ENCODE peak calls at places on chromosomes 16 and 17, in five cellular contexts. Y is suprapubic skin, H is uterus, P is heart left ventricle, S is A549. Z is an unnamed sample.

GRCh38 chr17:67801626-67802175 is 23.6 kb upstream of the BPTF start:
- DNase-seq in P (no peak), H (no peak), Y (no peak), S (no peak), Z (no peak)

GRCh38 chr17:43069368-43069898 is 44.4 kb downstream of the RND2 start:
- DNase-seq in S (no peak), P (no peak), H (no peak), Y (no peak), Z (no peak)

GRCh38 chr17:12958786-12959185 is 59.0 kb downstream of the ELAC2 start:
- DNase-seq in H (no peak), Y (no peak), P (no peak), S (no peak), Z (no peak)

GRCh38 chr17:51200295-51200694 is 34.1 kb downstream of the NME2 start:
- DNase-seq in P (no peak), Y (no peak), H (no peak), S (no peak), Z (no peak)

GRCh38 chr17:42404326-42405055 is 16.2 kb upstream of the STAT3 start:
- DNase-seq in P (no peak), H (no peak), Y (no peak), S (no peak), Z (no peak)

GRCh38 chr17:81831957-81832607 is 1.0 kb downstream of the MCRIP1 start:
- DNase-seq in S (no peak), P (no peak), Y (no peak), H (no peak), Z (no peak)

GRCh38 chr16:24988593-24989338 is 26.4 kb downstream of the ARHGAP17 start:
- DNase-seq in P (peak), S (peak), Y (no peak), H (peak), Z (peak)

GRCh38 chr16:4660454-4661007 is 32.8 kb upstream of the NUDT16L1 start:
- DNase-seq in P (peak), Y (no peak), H (peak), S (no peak), Z (no peak)

GRCh38 chr17:61410555-61411089 is 11.0 kb downstream of the TBX2 start:
- DNase-seq in S (no peak), P (peak), H (peak), Y (peak), Z (peak)

GRCh38 chr17:17228521-17229279 is 8.3 kb downstream of the FLCN start:
- DNase-seq in S (no peak), Y (no peak), H (no peak), P (no peak), Z (no peak)

GRCh38 chr17:66571745-66572144 is 263.2 kb upstream of the CACNG5 start:
- DNase-seq in S (no peak), Y (peak), P (no peak), H (no peak), Z (no peak)

GRCh38 chr17:27572665-27573064 is 58.3 kb upstream of the LGALS9 start:
- DNase-seq in H (no peak), S (no peak), P (no peak), Y (no peak), Z (no peak)

GRCh38 chr17:60577147-60577925 is 22.7 kb upstream of the PPM1D start:
- DNase-seq in H (peak), P (peak), S (no peak), Y (no peak), Z (peak)

GRCh38 chr16:46690281-46691178 is 1.1 kb downstream of the ORC6 start:
- DNase-seq in S (no peak), Y (no peak), P (no peak), H (no peak), Z (no peak)

GRCh38 chr16:83940630-83941378 is 12.2 kb upstream of the OSGIN1 start:
- DNase-seq in P (no peak), H (no peak), S (no peak), Y (no peak), Z (no peak)

GRCh38 chr16:53457670-53458069 is 23.4 kb downstream of the RBL2 start:
- DNase-seq in P (no peak), Y (no peak), H (no peak), S (no peak), Z (no peak)

GRCh38 chr17:4657678-4658077 is 16.2 kb upstream of the ALOX15 start:
- DNase-seq in H (no peak), Y (no peak), P (no peak), S (no peak), Z (no peak)

GRCh38 chr17:9322298-9322697 is 253.3 kb downstream of the STX8 start:
- DNase-seq in H (no peak), P (no peak), Y (no peak), S (no peak), Z (no peak)

GRCh38 chr17:79098282-79098867 is 23.8 kb downstream of the ENGASE start:
- DNase-seq in S (no peak), H (no peak), Y (no peak), P (no peak), Z (no peak)

GRCh38 chr16:56874800-56875199 is 9.8 kb downstream of the SLC12A3 start:
- DNase-seq in H (no peak), S (no peak), P (no peak), Y (no peak), Z (peak)

GRCh38 chr17:14428640-14429029 is 127.8 kb downstream of the HS3ST3B1 start:
- DNase-seq in H (no peak), Y (no peak), S (no peak), P (no peak), Z (no peak)

GRCh38 chr16:11089504-11090124 is 145.2 kb downstream of the CLEC16A start:
- DNase-seq in S (no peak), P (no peak), H (peak), Y (no peak), Z (no peak)

GRCh38 chr16:57616241-57616640 is 12.2 kb upstream of the ADGRG1 start:
- DNase-seq in Y (peak), S (no peak), H (no peak), P (no peak), Z (no peak)

GRCh38 chr17:7740481-7741001 is 23.0 kb downstream of the DNAH2 start:
- DNase-seq in H (no peak), P (no peak), Y (no peak), S (no peak), Z (no peak)

GRCh38 chr17:80790021-80790765 is 201.4 kb upstream of the CHMP6 start:
- DNase-seq in Y (peak), S (no peak), H (no peak), P (no peak), Z (no peak)

GRCh38 chr16:20853076-20853597 is 46.8 kb downstream of the REXO5 start:
- DNase-seq in H (no peak), Y (no peak), P (no peak), S (no peak), Z (no peak)

GRCh38 chr17:81277421-81277820 is 17.7 kb downstream of the SLC38A10 start:
- DNase-seq in Y (no peak), S (no peak), H (peak), P (peak), Z (no peak)

GRCh38 chr16:19136549-19137196 is 22.9 kb downstream of the ITPRIPL2 start:
- DNase-seq in Y (no peak), H (no peak), S (no peak), P (no peak), Z (no peak)

GRCh38 chr16:87570938-87571867 is 31.1 kb upstream of the JPH3 start:
- DNase-seq in H (no peak), S (peak), P (peak), Y (no peak), Z (no peak)

GRCh38 chr17:65856865-65857264 is 295.4 kb upstream of the AXIN2 start:
- DNase-seq in Y (no peak), H (no peak), P (no peak), S (no peak), Z (no peak)

GRCh38 chr17:19482571-19482970 is 51.1 kb upstream of the SLC47A1 start:
- DNase-seq in S (no peak), H (no peak), P (no peak), Y (no peak), Z (no peak)
- TF ChIP-seq CTCF in S (no peak), H (no peak), P (no peak), Y (no peak), Z (no peak)

GRCh38 chr16:30953111-30953510 is 4.2 kb downstream of the ORAI3 start:
- DNase-seq in P (no peak), H (no peak), Y (no peak), S (no peak), Z (no peak)
- TF ChIP-seq POLR2A in P (no peak), H (no peak), Y (no peak), S (no peak), Z (no peak)

DNA sequence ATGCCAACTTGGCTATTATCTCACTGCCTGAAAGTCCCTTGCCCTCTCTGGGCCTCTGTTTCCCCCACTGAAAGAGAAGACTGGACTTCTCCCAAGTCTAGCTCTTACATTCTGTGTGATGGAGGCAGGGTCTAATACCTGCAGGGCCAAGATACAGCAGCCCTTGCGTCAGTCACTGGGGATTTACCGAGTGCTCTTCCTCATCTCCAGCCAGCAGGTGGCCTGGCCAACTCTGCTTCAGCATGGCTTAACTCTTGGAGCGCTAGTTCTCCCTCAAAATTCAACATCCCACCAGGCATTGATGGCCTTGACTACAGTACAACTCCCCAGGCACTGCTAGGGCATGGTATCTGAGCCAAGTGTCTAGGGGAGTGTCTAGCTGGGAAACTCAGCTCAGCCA is 19.9 kb upstream of the MTMR4 start:
- DNase-seq in P (no peak), S (no peak), H (no peak), Y (no peak), Z (no peak)
- TF ChIP-seq CTCF in P (no peak), S (no peak), H (no peak), Y (no peak), Z (no peak)

GRCh38 chr16:14307623-14308356 is 236.7 kb downstream of the MRTFB start:
- DNase-seq in Y (no peak), S (no peak), P (peak), H (no peak), Z (no peak)
- TF ChIP-seq POLR2A in Y (no peak), S (no peak), P (no peak), H (no peak), Z (no peak)

DNA sequence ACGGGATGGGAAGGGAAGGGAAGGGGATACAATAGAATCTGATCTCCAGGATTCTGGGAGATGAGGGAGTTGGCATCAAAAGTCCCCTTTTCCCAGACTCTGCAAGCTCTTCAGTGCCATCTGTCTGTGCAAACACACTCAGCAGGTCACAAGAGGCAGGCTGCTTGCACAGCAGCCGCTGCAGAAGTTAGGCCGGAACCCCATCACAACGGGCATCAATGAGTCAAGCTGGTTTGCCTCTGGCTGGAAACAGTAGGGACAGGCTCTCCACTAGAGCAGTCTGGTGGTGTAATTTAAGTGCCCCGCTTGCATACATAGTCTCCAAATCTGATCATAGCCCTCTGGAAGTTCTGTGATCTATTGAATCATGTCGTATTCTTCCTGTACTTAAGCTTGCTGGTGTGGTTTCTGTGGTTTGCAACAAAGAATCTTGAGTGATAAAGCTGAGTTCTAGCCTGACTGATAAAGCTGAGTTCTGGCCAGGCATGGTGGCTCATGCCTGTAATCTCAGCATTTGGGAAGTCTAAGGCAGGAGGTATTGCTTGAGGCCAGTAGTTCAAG is 33.7 kb upstream of the KDM8 start:
- DNase-seq in Y (no peak), P (no peak), S (no peak), H (no peak), Z (no peak)
- TF ChIP-seq CTCF in Y (no peak), P (no peak), S (peak), H (no peak), Z (no peak)

GRCh38 chr16:85569615-85570212 is 43.4 kb upstream of the GSE1 start:
- DNase-seq in S (no peak), Y (no peak), H (no peak), P (no peak), Z (no peak)

GRCh38 chr16:85569039-85569614 is 44.0 kb upstream of the GSE1 start:
- DNase-seq in P (no peak), S (no peak), Y (no peak), H (no peak), Z (no peak)

GRCh38 chr16:85567101-85567866 is 45.8 kb upstream of the GSE1 start:
- DNase-seq in S (no peak), P (no peak), H (no peak), Y (no peak), Z (no peak)

GRCh38 chr16:85570213-85570734 is 42.8 kb upstream of the GSE1 start:
- DNase-seq in S (no peak), Y (no peak), P (no peak), H (no peak), Z (no peak)

GRCh38 chr16:85568519-85568918 is 44.6 kb upstream of the GSE1 start:
- DNase-seq in Y (no peak), P (no peak), H (no peak), S (no peak), Z (no peak)
- TF ChIP-seq POLR2A in Y (no peak), P (no peak), H (no peak), S (no peak), Z (no peak)

Z was measured in tibial nerve.